ENCODE peak calls at places on chromosomes 5 and 9, in four cellular contexts. L is sigmoid colon; F is CD4-positive, CD25-positive, alpha-beta regulatory T cell; P is CD8-positive, alpha-beta T cell. Z is an unnamed sample.

GRCh38 chr9:93071464-93071863 is 13.0 kb downstream of the SUSD3 start:
- DNase-seq in L (no peak), F (no peak), P (no peak), Z (peak; percentile 49)

GRCh38 chr5:153824909-153825308 is 213.8 kb downstream of the FAM114A2 start:
- DNase-seq in L (no peak), F (no peak), P (no peak), Z (peak; percentile 92)

GRCh38 chr5:123705741-123706140 is 193.8 kb downstream of the CSNK1G3 start:
- DNase-seq in L (no peak), F (no peak), P (no peak), Z (no peak)

GRCh38 chr5:142325677-142326479 is 1.1 kb upstream of the SPRY4 start:
- DNase-seq in L (peak; percentile 76), F (peak; percentile 12), P (no peak), Z (no peak)

GRCh38 chr5:31534527-31535046 is 2.5 kb downstream of the C5orf22 start:
- DNase-seq in L (no peak), F (no peak), P (no peak), Z (no peak)

GRCh38 chr9:132404228-132404881 is 2.3 kb downstream of the TTF1 start:
- DNase-seq in L (no peak), F (peak; percentile 69), P (no peak), Z (peak; percentile 37)

GRCh38 chr5:6321078-6321477 is 57.3 kb downstream of the MED10 start:
- DNase-seq in L (no peak), F (no peak), P (no peak), Z (no peak)

GRCh38 chr9:5449521-5450359 is 602 bp upstream of the CD274 start:
- DNase-seq in L (no peak), F (no peak), P (no peak), Z (no peak)

GRCh38 chr9:81902191-81902590 is 26.0 kb upstream of the SPATA31D4 start:
- DNase-seq in L (no peak), F (no peak), P (no peak), Z (no peak)

GRCh38 chr9:128523199-128523925 is 18.8 kb downstream of the GLE1 start:
- DNase-seq in L (peak; percentile 83), F (no peak), P (no peak), Z (no peak)

GRCh38 chr9:120928015-120928719 is 1.6 kb upstream of the TRAF1 start:
- DNase-seq in L (peak; percentile 83), F (no peak), P (peak; percentile 38), Z (peak; percentile 47)

GRCh38 chr9:120935383-120935857 is 8.8 kb upstream of the TRAF1 start:
- DNase-seq in L (peak; percentile 98), F (no peak), P (no peak), Z (peak; percentile 44)

GRCh38 chr9:111067472-111067871 is 29.2 kb upstream of the LPAR1 start:
- DNase-seq in L (no peak), F (no peak), P (no peak), Z (no peak)

GRCh38 chr9:89138463-89139390 is 39.9 kb downstream of the SHC3 start:
- DNase-seq in L (no peak), F (no peak), P (no peak), Z (no peak)

GRCh38 chr5:95689680-95690079 is 6.9 kb upstream of the SPATA9 start:
- DNase-seq in L (no peak), F (no peak), P (no peak), Z (no peak)

GRCh38 chr5:64972591-64972990 is 203.9 kb downstream of the CWC27 start:
- DNase-seq in L (no peak), F (no peak), P (no peak), Z (no peak)

GRCh38 chr9:133351908-133352634 is 4.1 kb downstream of the RPL7A start:
- DNase-seq in L (no peak), F (peak; percentile 63), P (peak; percentile 37), Z (peak; percentile 63)

GRCh38 chr5:157670662-157671591 is at the start of gene C5orf52:
- DNase-seq in L (peak; percentile 81), F (peak; percentile 19), P (no peak), Z (peak; percentile 13)

GRCh38 chr9:10855847-10856246 is 243.0 kb upstream of the PTPRD start:
- DNase-seq in L (no peak), F (no peak), P (no peak), Z (no peak)

GRCh38 chr9:133972041-133972970 is 19.8 kb downstream of the VAV2 start:
- DNase-seq in L (no peak), F (no peak), P (no peak), Z (no peak)

GRCh38 chr9:89835676-89836075 is 230.9 kb downstream of the GADD45G start:
- DNase-seq in L (no peak), F (no peak), P (no peak), Z (no peak)

GRCh38 chr5:40600383-40600782 is 79.3 kb upstream of the PTGER4 start:
- DNase-seq in L (no peak), F (no peak), P (no peak), Z (no peak)

GRCh38 chr5:32365623-32366022 is 52.9 kb upstream of the MTMR12 start:
- DNase-seq in L (no peak), F (no peak), P (no peak), Z (no peak)

GRCh38 chr9:109319631-109320233 is 1.1 kb downstream of the EPB41L4B start:
- DNase-seq in L (no peak), F (peak; percentile 17), P (no peak), Z (no peak)

GRCh38 chr9:99748251-99748650 is 73.4 kb upstream of the NR4A3 start:
- DNase-seq in L (no peak), F (no peak), P (no peak), Z (no peak)

GRCh38 chr9:2013688-2014087 is 1.5 kb upstream of the SMARCA2 start:
- DNase-seq in L (no peak), F (no peak), P (no peak), Z (no peak)

GRCh38 chr5:176153741-176154140 is 84.5 kb upstream of the SIMC1 start:
- DNase-seq in L (no peak), F (no peak), P (no peak), Z (no peak)

GRCh38 chr5:123709422-123709821 is 197.4 kb downstream of the CSNK1G3 start:
- DNase-seq in L (no peak), F (no peak), P (no peak), Z (no peak)